ENCODE peak calls at places on chromosomes 7 and 10, in eight cellular contexts. J, U, F, O, H, A, E and N are unnamed samples.

GRCh38 chr10:91587710-91588638 is 44.9 kb downstream of the PPP1R3C start:
- DNase-seq in J (no peak), U (peak), F (no peak), O (peak), H (no peak), A (peak), E (no peak), N (peak)

GRCh38 chr10:103507235-103508191 is 14.0 kb downstream of the NEURL1 start:
- DNase-seq in J (no peak), U (no peak), F (peak), O (no peak), H (no peak), A (no peak), E (no peak), N (no peak)

GRCh38 chr7:10998984-10999757 is 25.5 kb downstream of the PHF14 start:
- DNase-seq in J (no peak), U (no peak), F (no peak), O (no peak), H (no peak), A (no peak), E (no peak), N (no peak)

GRCh38 chr7:22822486-22823141 is at the start of gene TOMM7:
- DNase-seq in J (peak), U (peak), F (peak), O (peak), H (peak), A (peak), E (peak), N (peak)

GRCh38 chr7:18361756-18362155 is 133.8 kb upstream of the HDAC9 start:
- DNase-seq in J (no peak), U (peak), F (no peak), O (peak), H (no peak), A (no peak), E (no peak), N (peak)

GRCh38 chr7:66297579-66297978 is 92.4 kb downstream of the TPST1 start:
- DNase-seq in J (no peak), U (no peak), F (no peak), O (no peak), H (no peak), A (no peak), E (no peak), N (no peak)

GRCh38 chr7:155893176-155893575 is 80.9 kb upstream of the SHH start:
- DNase-seq in J (no peak), U (no peak), F (no peak), O (no peak), H (no peak), A (no peak), E (no peak), N (no peak)

GRCh38 chr10:4678023-4678950 is 147.7 kb upstream of the AKR1E2 start:
- DNase-seq in J (no peak), U (peak), F (no peak), O (no peak), H (no peak), A (no peak), E (no peak), N (peak)

GRCh38 chr10:75956624-75957023 is 525.2 kb downstream of the LRMDA start:
- DNase-seq in J (no peak), U (peak), F (no peak), O (no peak), H (no peak), A (no peak), E (no peak), N (peak)

GRCh38 chr10:36148207-36148606 is 506.1 kb upstream of the FZD8 start:
- DNase-seq in J (no peak), U (peak), F (no peak), O (no peak), H (no peak), A (no peak), E (no peak), N (no peak)

GRCh38 chr7:130322615-130323014 is 22.0 kb upstream of the CPA5 start:
- DNase-seq in J (no peak), U (no peak), F (peak), O (no peak), H (no peak), A (no peak), E (no peak), N (no peak)

GRCh38 chr10:31929986-31930675 is 1.5 kb upstream of the ARHGAP12 start:
- DNase-seq in J (no peak), U (no peak), F (peak), O (no peak), H (no peak), A (no peak), E (no peak), N (peak)

GRCh38 chr10:20956843-20957242 is 59.7 kb upstream of the NEBL start:
- DNase-seq in J (no peak), U (no peak), F (no peak), O (no peak), H (no peak), A (no peak), E (no peak), N (no peak)